ENCODE peak calls at places on chromosomes 6 and 20, in eight cellular contexts. One of them, this sample, is unnamed. For H3K36me3, the result is how much of the 10 kb centered on the place peaks cover.

GRCh38 chr20:50439539-50440453 is 70.4 kb upstream of the PTPN1 start:
- DNase-seq in astrocyte: no peak
- DNase-seq in neural progenitor cell: no peak
- DNase-seq in CD4-positive, CD25-positive, alpha-beta regulatory T cell: no peak
- DNase-seq in OCI-LY7: no peak
- DNase-seq in esophagus squamous epithelium: no peak
- DNase-seq in tibial artery: no peak
- DNase-seq in uterus: no peak
- DNase-seq in this sample: no peak

GRCh38 chr6:170243386-170243785 is 47.5 kb downstream of the DLL1 start:
- DNase-seq in CD4-positive, CD25-positive, alpha-beta regulatory T cell: no peak
- DNase-seq in esophagus squamous epithelium: no peak
- DNase-seq in neural progenitor cell: no peak
- DNase-seq in tibial artery: no peak
- DNase-seq in astrocyte: no peak
- DNase-seq in OCI-LY7: no peak
- DNase-seq in uterus: no peak
- DNase-seq in this sample: no peak

GRCh38 chr6:31898200-31899011 is 908 bp upstream of the EHMT2 start:
- DNase-seq in CD4-positive, CD25-positive, alpha-beta regulatory T cell: peak
- DNase-seq in OCI-LY7: peak
- DNase-seq in esophagus squamous epithelium: no peak
- DNase-seq in uterus: no peak
- DNase-seq in neural progenitor cell: peak
- DNase-seq in astrocyte: peak
- DNase-seq in tibial artery: no peak
- DNase-seq in this sample: peak

GRCh38 chr6:155301867-155302266 is 12.4 kb downstream of the TFB1M start:
- DNase-seq in neural progenitor cell: peak
- DNase-seq in esophagus squamous epithelium: no peak
- DNase-seq in astrocyte: peak
- DNase-seq in tibial artery: no peak
- DNase-seq in uterus: no peak
- DNase-seq in CD4-positive, CD25-positive, alpha-beta regulatory T cell: no peak
- DNase-seq in OCI-LY7: no peak
- DNase-seq in this sample: no peak

GRCh38 chr6:147700436-147701209 is 192.1 kb downstream of the SAMD5 start:
- DNase-seq in OCI-LY7: no peak
- DNase-seq in CD4-positive, CD25-positive, alpha-beta regulatory T cell: no peak
- DNase-seq in esophagus squamous epithelium: no peak
- DNase-seq in tibial artery: no peak
- DNase-seq in neural progenitor cell: no peak
- DNase-seq in uterus: no peak
- DNase-seq in astrocyte: no peak
- DNase-seq in this sample: no peak

GRCh38 chr20:19692100-19692499 is 66.0 kb upstream of the RIN2 start:
- DNase-seq in tibial artery: no peak
- DNase-seq in astrocyte: peak
- DNase-seq in neural progenitor cell: no peak
- DNase-seq in CD4-positive, CD25-positive, alpha-beta regulatory T cell: no peak
- DNase-seq in OCI-LY7: no peak
- DNase-seq in esophagus squamous epithelium: no peak
- DNase-seq in uterus: no peak
- DNase-seq in this sample: peak

GRCh38 chr20:7090001-7090400 is 322.5 kb downstream of the BMP2 start:
- DNase-seq in uterus: no peak
- DNase-seq in esophagus squamous epithelium: no peak
- DNase-seq in neural progenitor cell: no peak
- DNase-seq in astrocyte: no peak
- DNase-seq in OCI-LY7: no peak
- DNase-seq in CD4-positive, CD25-positive, alpha-beta regulatory T cell: no peak
- DNase-seq in tibial artery: no peak
- DNase-seq in this sample: peak

GRCh38 chr20:47141941-47142781 is 214.3 kb downstream of the ZMYND8 start:
- DNase-seq in CD4-positive, CD25-positive, alpha-beta regulatory T cell: no peak
- DNase-seq in tibial artery: no peak
- DNase-seq in neural progenitor cell: no peak
- DNase-seq in OCI-LY7: no peak
- DNase-seq in astrocyte: no peak
- DNase-seq in esophagus squamous epithelium: no peak
- DNase-seq in uterus: no peak
- DNase-seq in this sample: no peak

GRCh38 chr6:141641406-141641805 is 491.3 kb upstream of the GJE1 start:
- DNase-seq in astrocyte: no peak
- DNase-seq in neural progenitor cell: no peak
- DNase-seq in esophagus squamous epithelium: no peak
- DNase-seq in uterus: no peak
- DNase-seq in CD4-positive, CD25-positive, alpha-beta regulatory T cell: no peak
- DNase-seq in OCI-LY7: no peak
- DNase-seq in tibial artery: no peak
- DNase-seq in this sample: no peak

GRCh38 chr6:150979826-150980225 is 114.3 kb downstream of the MTHFD1L start:
- DNase-seq in CD4-positive, CD25-positive, alpha-beta regulatory T cell: no peak
- DNase-seq in uterus: no peak
- DNase-seq in tibial artery: no peak
- DNase-seq in astrocyte: no peak
- DNase-seq in neural progenitor cell: no peak
- DNase-seq in OCI-LY7: no peak
- DNase-seq in esophagus squamous epithelium: no peak
- DNase-seq in this sample: no peak

GRCh38 chr6:127051571-127052260 is 66.8 kb upstream of the RSPO3 start:
- DNase-seq in CD4-positive, CD25-positive, alpha-beta regulatory T cell: no peak
- DNase-seq in esophagus squamous epithelium: no peak
- DNase-seq in astrocyte: peak
- DNase-seq in tibial artery: no peak
- DNase-seq in uterus: no peak
- DNase-seq in OCI-LY7: no peak
- DNase-seq in neural progenitor cell: no peak
- DNase-seq in this sample: no peak

GRCh38 chr6:73314577-73315492 is 39.2 kb downstream of the DPPA5 start:
- DNase-seq in CD4-positive, CD25-positive, alpha-beta regulatory T cell: no peak
- DNase-seq in OCI-LY7: no peak
- DNase-seq in uterus: no peak
- DNase-seq in esophagus squamous epithelium: no peak
- DNase-seq in tibial artery: no peak
- DNase-seq in astrocyte: no peak
- DNase-seq in neural progenitor cell: no peak
- DNase-seq in this sample: no peak
- H3K4me3 ChIP-seq in CD4-positive, CD25-positive, alpha-beta regulatory T cell: no peak
- H3K4me3 ChIP-seq in OCI-LY7: no peak
- H3K4me3 ChIP-seq in uterus: no peak
- H3K4me3 ChIP-seq in esophagus squamous epithelium: no peak
- H3K4me3 ChIP-seq in tibial artery: no peak
- H3K4me3 ChIP-seq in astrocyte: peak
- H3K4me3 ChIP-seq in neural progenitor cell: no peak
- H3K4me3 ChIP-seq in this sample: peak

DNA sequence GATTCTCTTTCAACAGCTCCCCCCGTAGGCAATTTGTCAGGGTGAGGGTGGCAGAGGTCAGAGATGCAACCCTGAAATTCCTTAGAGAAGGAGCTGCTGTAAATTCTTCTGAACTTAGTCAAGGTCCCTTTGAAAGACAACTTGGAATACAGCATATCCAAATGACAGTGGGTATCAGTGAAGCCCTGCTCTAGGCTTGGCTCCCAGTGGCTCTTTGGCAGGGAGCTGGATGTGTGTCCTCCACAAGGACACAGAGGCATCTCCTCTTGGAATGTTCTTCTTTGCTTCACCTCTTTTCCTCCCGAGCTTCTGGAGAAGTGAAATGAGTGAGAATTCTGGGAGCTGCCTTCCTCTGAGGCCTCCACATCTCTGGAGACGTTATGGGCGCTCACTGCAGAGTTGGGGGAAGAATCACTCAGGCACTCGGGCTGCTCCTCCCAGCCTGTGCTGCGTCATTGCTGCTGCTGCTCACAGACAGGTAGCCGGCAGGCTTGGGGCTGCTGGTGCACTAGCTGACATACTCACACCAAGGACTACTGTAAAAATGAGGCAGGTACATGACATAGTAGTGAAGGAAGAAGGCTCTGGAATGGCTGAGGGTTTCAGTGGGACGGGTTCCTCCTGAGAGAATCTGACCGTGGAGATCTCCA is 34.1 kb downstream of the DYNLT1 start:
- DNase-seq in astrocyte: no peak
- DNase-seq in esophagus squamous epithelium: no peak
- DNase-seq in neural progenitor cell: no peak
- DNase-seq in OCI-LY7: no peak
- DNase-seq in tibial artery: no peak
- DNase-seq in CD4-positive, CD25-positive, alpha-beta regulatory T cell: no peak
- DNase-seq in uterus: no peak
- DNase-seq in this sample: no peak
- H3K36me3 ChIP-seq in astrocyte: under half
- H3K36me3 ChIP-seq in esophagus squamous epithelium: under half
- H3K36me3 ChIP-seq in neural progenitor cell: under half
- H3K36me3 ChIP-seq in OCI-LY7: half or more
- H3K36me3 ChIP-seq in tibial artery: half or more
- H3K36me3 ChIP-seq in CD4-positive, CD25-positive, alpha-beta regulatory T cell: half or more
- H3K36me3 ChIP-seq in uterus: under half
- H3K36me3 ChIP-seq in this sample: under half

DNA sequence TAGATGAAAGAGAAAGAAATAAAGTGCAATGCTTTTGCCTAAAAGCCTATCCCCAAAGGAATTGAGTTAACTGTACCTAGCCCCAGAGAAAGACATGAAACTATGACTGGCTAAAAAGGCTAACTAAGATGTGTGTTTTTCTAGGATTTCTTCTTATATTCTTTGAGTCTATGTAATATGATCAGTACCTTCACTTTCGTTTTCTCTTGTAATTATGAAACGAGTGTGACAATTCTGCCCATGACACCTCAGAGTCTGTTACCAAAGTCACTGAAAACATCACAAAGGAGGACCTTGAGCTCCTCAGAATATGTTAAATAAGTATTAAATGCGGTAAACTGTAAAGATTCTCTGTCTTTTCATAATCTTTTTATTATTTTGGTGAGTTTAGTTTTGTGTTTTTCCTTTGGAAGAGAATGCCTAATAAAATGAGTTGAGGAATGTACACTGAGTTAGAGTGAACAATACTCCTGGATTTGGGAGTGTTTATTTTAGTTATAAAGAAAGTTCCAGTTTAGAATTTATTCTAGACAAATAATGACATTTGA is 141.3 kb downstream of the FUT9 start:
- DNase-seq in tibial artery: no peak
- DNase-seq in OCI-LY7: no peak
- DNase-seq in esophagus squamous epithelium: no peak
- DNase-seq in astrocyte: no peak
- DNase-seq in uterus: no peak
- DNase-seq in neural progenitor cell: no peak
- DNase-seq in CD4-positive, CD25-positive, alpha-beta regulatory T cell: no peak
- DNase-seq in this sample: peak
- H3K4me3 ChIP-seq in tibial artery: no peak
- H3K4me3 ChIP-seq in OCI-LY7: no peak
- H3K4me3 ChIP-seq in esophagus squamous epithelium: no peak
- H3K4me3 ChIP-seq in astrocyte: no peak
- H3K4me3 ChIP-seq in uterus: no peak
- H3K4me3 ChIP-seq in neural progenitor cell: no peak
- H3K4me3 ChIP-seq in CD4-positive, CD25-positive, alpha-beta regulatory T cell: no peak
- H3K4me3 ChIP-seq in this sample: no peak

DNA sequence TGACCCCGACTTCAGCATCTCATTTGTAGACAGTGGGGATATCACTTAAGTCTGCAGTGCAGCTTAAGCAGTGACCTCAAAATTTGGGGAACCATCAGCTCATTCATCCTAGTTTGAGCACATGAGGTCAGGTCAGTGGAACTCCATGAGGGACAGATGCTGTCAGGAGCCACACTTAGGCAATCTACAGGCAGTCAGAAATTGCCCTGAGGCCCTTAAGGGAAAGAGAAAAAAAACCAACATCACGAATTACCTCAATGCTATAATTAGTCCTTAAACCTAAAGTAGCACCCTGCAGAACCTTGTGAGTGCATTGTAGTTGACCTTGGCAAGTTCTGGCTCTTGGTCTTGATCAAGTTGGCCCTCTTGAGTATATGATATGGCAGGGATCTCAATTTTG is 21.1 kb downstream of the TMEM74B start:
- DNase-seq in esophagus squamous epithelium: no peak
- DNase-seq in OCI-LY7: no peak
- DNase-seq in CD4-positive, CD25-positive, alpha-beta regulatory T cell: no peak
- DNase-seq in tibial artery: no peak
- DNase-seq in neural progenitor cell: no peak
- DNase-seq in astrocyte: no peak
- DNase-seq in uterus: no peak
- DNase-seq in this sample: no peak
- H3K36me3 ChIP-seq in esophagus squamous epithelium: under half
- H3K36me3 ChIP-seq in OCI-LY7: half or more
- H3K36me3 ChIP-seq in CD4-positive, CD25-positive, alpha-beta regulatory T cell: half or more
- H3K36me3 ChIP-seq in tibial artery: half or more
- H3K36me3 ChIP-seq in neural progenitor cell: under half
- H3K36me3 ChIP-seq in astrocyte: under half
- H3K36me3 ChIP-seq in uterus: under half
- H3K36me3 ChIP-seq in this sample: under half

GRCh38 chr20:63738687-63739128 is 868 bp upstream of the SLC2A4RG start:
- DNase-seq in tibial artery: peak
- DNase-seq in astrocyte: no peak
- DNase-seq in OCI-LY7: peak
- DNase-seq in uterus: peak
- DNase-seq in neural progenitor cell: peak
- DNase-seq in CD4-positive, CD25-positive, alpha-beta regulatory T cell: peak
- DNase-seq in esophagus squamous epithelium: no peak
- DNase-seq in this sample: no peak

GRCh38 chr20:63739129-63740069 is at the start of gene SLC2A4RG:
- DNase-seq in uterus: peak
- DNase-seq in neural progenitor cell: peak
- DNase-seq in astrocyte: peak
- DNase-seq in OCI-LY7: peak
- DNase-seq in CD4-positive, CD25-positive, alpha-beta regulatory T cell: peak
- DNase-seq in esophagus squamous epithelium: no peak
- DNase-seq in tibial artery: peak
- DNase-seq in this sample: peak

GRCh38 chr20:63737690-63737939 is 1.2 kb downstream of the LIME1 start:
- DNase-seq in esophagus squamous epithelium: no peak
- DNase-seq in CD4-positive, CD25-positive, alpha-beta regulatory T cell: no peak
- DNase-seq in uterus: no peak
- DNase-seq in astrocyte: no peak
- DNase-seq in tibial artery: no peak
- DNase-seq in OCI-LY7: no peak
- DNase-seq in neural progenitor cell: peak
- DNase-seq in this sample: no peak

GRCh38 chr20:63736893-63737689 is 627 bp downstream of the LIME1 start:
- DNase-seq in esophagus squamous epithelium: no peak
- DNase-seq in tibial artery: no peak
- DNase-seq in astrocyte: no peak
- DNase-seq in uterus: no peak
- DNase-seq in OCI-LY7: peak
- DNase-seq in CD4-positive, CD25-positive, alpha-beta regulatory T cell: peak
- DNase-seq in neural progenitor cell: no peak
- DNase-seq in this sample: no peak

GRCh38 chr20:63737940-63738686 is 1.5 kb upstream of the SLC2A4RG start:
- DNase-seq in astrocyte: no peak
- DNase-seq in esophagus squamous epithelium: no peak
- DNase-seq in tibial artery: no peak
- DNase-seq in CD4-positive, CD25-positive, alpha-beta regulatory T cell: peak
- DNase-seq in uterus: no peak
- DNase-seq in OCI-LY7: peak
- DNase-seq in neural progenitor cell: peak
- DNase-seq in this sample: no peak
- H3K4me3 ChIP-seq in astrocyte: no peak
- H3K4me3 ChIP-seq in esophagus squamous epithelium: peak
- H3K4me3 ChIP-seq in tibial artery: peak
- H3K4me3 ChIP-seq in CD4-positive, CD25-positive, alpha-beta regulatory T cell: no peak
- H3K4me3 ChIP-seq in uterus: no peak
- H3K4me3 ChIP-seq in OCI-LY7: peak
- H3K4me3 ChIP-seq in neural progenitor cell: peak
- H3K4me3 ChIP-seq in this sample: peak

GRCh38 chr6:30732237-30732943 is 10.1 kb downstream of the FLOT1 start:
- DNase-seq in esophagus squamous epithelium: no peak
- DNase-seq in uterus: no peak
- DNase-seq in tibial artery: no peak
- DNase-seq in astrocyte: no peak
- DNase-seq in CD4-positive, CD25-positive, alpha-beta regulatory T cell: no peak
- DNase-seq in neural progenitor cell: no peak
- DNase-seq in OCI-LY7: no peak
- DNase-seq in this sample: no peak
- H3K36me3 ChIP-seq in esophagus squamous epithelium: under half
- H3K36me3 ChIP-seq in uterus: under half
- H3K36me3 ChIP-seq in tibial artery: half or more
- H3K36me3 ChIP-seq in astrocyte: under half
- H3K36me3 ChIP-seq in CD4-positive, CD25-positive, alpha-beta regulatory T cell: under half
- H3K36me3 ChIP-seq in neural progenitor cell: under half
- H3K36me3 ChIP-seq in OCI-LY7: half or more
- H3K36me3 ChIP-seq in this sample: under half

This sample was measured in bronchial epithelial cell.